ENCODE peak calls at places on chromosomes 6 and 20, in ten cellular contexts. J is WTC11, R is A549, T is AG04450, Q is GM23338, Z is neural crest cell, W is pancreas, O is neural progenitor cell, N is fibroblast of the aortic adventitia, D is Peyer's patch. I is an unnamed sample.

GRCh38 chr6:169051371-169051770 is 202.3 kb downstream of the THBS2 start:
- DNase-seq in D (no peak), J (no peak), R (no peak), T (no peak), W (no peak), O (no peak), Z (no peak), N (no peak), Q (no peak), I (no peak)

GRCh38 chr6:168047841-168048723 is 30.9 kb downstream of the FRMD1 start:
- DNase-seq in J (no peak), Z (no peak), W (no peak), Q (no peak), N (no peak), R (no peak), D (no peak), T (no peak), O (no peak), I (no peak)

GRCh38 chr20:23669866-23670265 is 19.0 kb downstream of the CST4 start:
- DNase-seq in W (no peak), D (no peak), O (no peak), Z (no peak), N (no peak), R (no peak), J (no peak), Q (no peak), T (no peak), I (peak; percentile 3)

GRCh38 chr20:46690219-46691111 is 1.2 kb upstream of the TP53RK start:
- DNase-seq in Z (no peak), T (no peak), W (no peak), O (no peak), N (peak; percentile 28), J (no peak), D (no peak), Q (no peak), R (no peak), I (no peak)

GRCh38 chr20:63313349-63314014 is 20.5 kb downstream of the COL20A1 start:
- DNase-seq in O (no peak), D (no peak), N (no peak), R (no peak), W (no peak), Q (no peak), J (no peak), T (no peak), Z (no peak), I (no peak)

GRCh38 chr20:51639206-51639832 is 96.8 kb upstream of the NFATC2 start:
- DNase-seq in Z (peak; percentile 89), N (peak; percentile 73), T (no peak), Q (peak; percentile 83), R (peak; percentile 74), D (peak; percentile 82), J (peak; percentile 90), O (peak; percentile 81), W (peak; percentile 30), I (peak; percentile 95)

GRCh38 chr6:127457444-127458064 is 1.6 kb downstream of the KIAA0408 start:
- DNase-seq in O (no peak), D (no peak), T (no peak), R (no peak), Q (peak; percentile 14), Z (no peak), W (no peak), J (no peak), N (peak; percentile 89), I (no peak)

GRCh38 chr6:14930366-14930989 is 315.4 kb upstream of the JARID2 start:
- DNase-seq in N (no peak), O (no peak), T (no peak), R (no peak), J (no peak), Z (no peak), W (no peak), D (peak; percentile 62), Q (no peak), I (no peak)

GRCh38 chr6:27178860-27179259 is 68.6 kb upstream of the PRSS16 start:
- DNase-seq in Q (peak; percentile 63), O (peak; percentile 57), D (no peak), J (peak; percentile 21), N (no peak), Z (no peak), T (no peak), R (no peak), W (no peak), I (peak; percentile 73)

GRCh38 chr6:27174958-27175357 is 72.5 kb upstream of the PRSS16 start:
- DNase-seq in J (no peak), R (no peak), O (no peak), T (no peak), Q (no peak), Z (no peak), N (no peak), W (no peak), D (no peak), I (no peak)

GRCh38 chr6:27178001-27178730 is 69.3 kb upstream of the PRSS16 start:
- DNase-seq in O (peak; percentile 79), N (peak; percentile 89), Q (peak; percentile 85), T (peak; percentile 85), J (peak; percentile 54), R (peak; percentile 31), W (peak; percentile 62), Z (no peak), D (peak; percentile 73), I (peak; percentile 87)

GRCh38 chr6:27176096-27176495 is 71.4 kb upstream of the PRSS16 start:
- DNase-seq in T (no peak), N (peak; percentile 24), Q (no peak), W (no peak), J (no peak), D (no peak), O (no peak), R (no peak), Z (no peak), I (no peak)

GRCh38 chr6:27177454-27178000 is 70.0 kb upstream of the PRSS16 start:
- DNase-seq in D (peak; percentile 92), J (peak; percentile 81), O (peak; percentile 95), Z (peak; percentile 70), N (peak; percentile 82), W (peak; percentile 74), Q (peak; percentile 94), T (no peak), R (peak; percentile 89), I (peak; percentile 94)
- TF ChIP-seq CTCF in D (no peak), J (no peak), O (peak; percentile 60), Z (peak; percentile 59), N (peak; percentile 53), W (no peak), Q (peak; percentile 52), T (peak; percentile 52), R (no peak), I (peak; percentile 69)

GRCh38 chr20:3748073-3748472 is 15.6 kb downstream of the HSPA12B start:
- DNase-seq in Q (no peak), N (no peak), O (no peak), R (no peak), J (no peak), W (no peak), D (no peak), T (no peak), Z (no peak), I (no peak)

GRCh38 chr20:3751284-3751663 is 16.3 kb downstream of the ADISSP start:
- DNase-seq in Z (no peak), R (no peak), T (no peak), W (no peak), N (no peak), D (no peak), O (peak; percentile 35), Q (peak; percentile 58), J (no peak), I (peak; percentile 74)

GRCh38 chr20:3751664-3752385 is 15.7 kb downstream of the ADISSP start:
- DNase-seq in T (no peak), J (peak; percentile 29), Z (no peak), D (peak; percentile 68), N (no peak), R (no peak), O (peak; percentile 87), W (peak; percentile 68), Q (peak; percentile 83), I (peak; percentile 92)

GRCh38 chr20:3749087-3749688 is 16.7 kb downstream of the HSPA12B start:
- DNase-seq in T (no peak), D (no peak), J (no peak), R (no peak), N (no peak), W (no peak), O (no peak), Q (no peak), Z (no peak), I (no peak)

DNA sequence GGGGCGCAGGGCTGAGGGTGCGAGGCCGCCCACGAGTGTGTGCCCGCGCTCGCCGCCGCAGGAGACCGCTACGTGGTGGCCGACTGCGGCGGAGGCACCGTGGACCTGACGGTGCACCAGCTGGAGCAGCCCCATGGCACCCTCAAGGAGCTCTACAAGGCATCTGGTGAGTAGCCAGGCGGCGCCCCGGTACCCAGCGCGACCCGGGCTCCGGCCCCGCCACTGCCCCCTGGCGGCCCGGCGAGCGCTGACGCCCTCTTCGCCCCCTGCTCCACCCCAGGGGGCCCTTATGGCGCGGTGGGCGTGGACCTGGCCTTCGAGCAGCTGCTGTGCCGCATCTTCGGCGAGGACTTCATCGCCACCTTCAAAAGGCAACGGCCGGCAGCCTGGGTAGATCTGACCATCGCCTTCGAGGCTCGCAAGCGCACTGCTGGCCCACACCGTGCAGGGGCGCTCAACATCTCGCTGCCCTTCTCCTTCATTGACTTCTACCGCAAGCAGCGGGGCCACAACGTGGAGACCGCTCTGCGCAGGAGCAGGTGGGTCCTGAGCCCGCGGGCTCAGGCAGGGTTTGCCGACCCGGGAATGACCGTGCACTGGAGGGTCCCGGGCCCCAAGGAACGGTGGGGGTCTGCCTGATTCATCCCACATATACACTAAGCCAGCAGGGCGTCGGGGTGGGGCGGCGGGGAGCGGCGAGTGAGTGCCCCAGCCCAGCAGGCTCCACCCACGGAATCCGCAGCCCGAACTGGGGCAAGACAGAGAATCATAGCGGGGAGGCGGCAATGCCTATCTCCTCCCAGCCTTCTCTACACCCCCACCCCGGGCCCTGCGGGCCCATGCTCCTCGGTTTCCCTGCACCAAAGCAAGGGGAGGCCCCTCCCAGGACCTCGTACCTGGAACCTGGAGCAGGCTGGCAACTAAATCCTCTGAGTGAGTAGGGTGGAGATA is 17.5 kb downstream of the HSPA12B start:
- DNase-seq in R (peak; percentile 98), Q (peak; percentile 87), Z (peak; percentile 68), W (no peak), O (peak; percentile 85), J (peak; percentile 82), T (no peak), D (no peak), N (no peak), I (peak; percentile 93)
- TF ChIP-seq CTCF in R (peak; percentile 99), Q (peak; percentile 79), Z (peak; percentile 86), W (peak; percentile 64), O (peak; percentile 90), J (peak; percentile 92), T (peak; percentile 22), D (no peak), N (no peak), I (peak; percentile 98)

GRCh38 chr6:143039548-143039947 is 21.1 kb upstream of the AIG1 start:
- DNase-seq in J (no peak), Z (no peak), W (no peak), R (no peak), Q (no peak), D (no peak), T (no peak), O (no peak), N (no peak), I (no peak)

GRCh38 chr6:143034689-143035334 is 25.9 kb upstream of the AIG1 start:
- DNase-seq in T (no peak), D (peak; percentile 52), Q (no peak), Z (no peak), J (no peak), W (no peak), O (no peak), N (no peak), R (no peak), I (no peak)

GRCh38 chr6:143037470-143037869 is 23.2 kb upstream of the AIG1 start:
- DNase-seq in W (no peak), N (no peak), Z (no peak), Q (no peak), R (no peak), T (no peak), D (no peak), O (peak; percentile 19), J (no peak), I (no peak)

GRCh38 chr6:143040018-143040417 is 20.7 kb upstream of the AIG1 start:
- DNase-seq in Z (no peak), Q (no peak), J (no peak), N (no peak), R (no peak), O (no peak), W (no peak), T (no peak), D (no peak), I (no peak)

DNA sequence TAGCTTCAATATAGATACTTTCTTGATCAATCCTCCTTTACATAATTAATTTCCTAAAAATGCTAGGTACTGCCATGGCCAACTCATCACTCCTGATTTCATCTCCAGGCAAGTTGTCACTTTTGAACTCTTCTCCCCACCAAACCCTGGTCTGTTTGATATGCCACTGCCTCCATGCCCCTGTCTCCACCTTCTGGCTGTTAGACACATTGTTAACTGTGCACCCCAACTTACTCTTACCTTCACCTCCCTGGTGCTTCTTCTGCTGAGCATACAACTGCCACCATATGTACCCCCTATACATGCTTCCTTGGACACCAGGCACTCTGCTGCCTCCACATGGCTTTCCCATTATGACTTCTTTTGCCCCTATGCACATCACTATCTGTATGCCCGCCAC is 21.8 kb upstream of the AIG1 start:
- DNase-seq in Q (no peak), W (no peak), T (no peak), O (no peak), R (no peak), D (no peak), Z (no peak), J (no peak), N (no peak), I (no peak)
- TF ChIP-seq CTCF in Q (peak; percentile 14), W (no peak), T (no peak), O (no peak), R (no peak), D (no peak), Z (no peak), J (no peak), N (peak; percentile 5), I (no peak)

DNA sequence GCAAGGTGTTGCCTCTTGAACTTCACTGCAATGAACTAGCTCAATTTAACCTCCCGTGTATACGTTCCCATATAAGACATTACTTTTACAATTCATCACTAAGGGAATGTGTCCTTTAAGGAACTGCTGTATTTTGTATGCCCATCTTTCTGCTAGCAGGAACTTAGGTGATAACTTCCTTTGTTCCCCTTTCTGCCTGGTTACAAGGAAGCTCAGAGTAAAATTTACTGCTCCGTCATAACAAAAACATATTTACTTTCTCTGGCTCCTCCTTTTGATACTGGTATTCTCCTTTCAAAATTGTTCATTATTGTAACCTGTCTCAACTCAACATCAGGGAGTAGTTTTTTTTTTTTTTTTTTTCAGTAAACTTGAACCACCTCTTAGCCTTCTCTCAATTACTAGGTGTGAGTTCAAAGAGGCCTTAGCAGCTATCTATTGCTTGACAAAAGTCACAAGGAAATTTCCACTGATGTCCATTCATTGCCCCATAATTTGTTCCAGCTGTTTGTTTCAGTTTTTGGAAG is 37.1 kb downstream of the RIPOR2 start:
- DNase-seq in D (no peak), N (no peak), W (no peak), O (no peak), R (no peak), Z (no peak), J (no peak), T (no peak), Q (no peak), I (no peak)
- TF ChIP-seq CTCF in D (no peak), N (no peak), W (no peak), O (no peak), R (no peak), Z (no peak), J (no peak), T (no peak), Q (no peak), I (no peak)

I was measured in endodermal cell.